ENCODE peak calls at places on chromosomes 12 and 14, in seven cellular contexts. One of them, this sample, is unnamed.

GRCh38 chr12:48388430-48388829 is 37.7 kb upstream of the ZNF641 start:
- DNase-seq in GM13976: no peak
- DNase-seq in activated CD8-positive, alpha-beta T cell treated with anti-CD3 and anti-CD28 coated beads for 36 hours: no peak
- DNase-seq in MCF 10A: peak; percentile 22
- DNase-seq in psoas muscle: no peak
- DNase-seq in GM12865: no peak
- DNase-seq in CD14-positive monocyte: no peak
- DNase-seq in this sample: no peak

GRCh38 chr14:92651106-92651792 is 97.2 kb downstream of the LGMN start:
- DNase-seq in GM13976: peak; percentile 91
- DNase-seq in activated CD8-positive, alpha-beta T cell treated with anti-CD3 and anti-CD28 coated beads for 36 hours: peak; percentile 94
- DNase-seq in MCF 10A: no peak
- DNase-seq in psoas muscle: no peak
- DNase-seq in GM12865: peak; percentile 90
- DNase-seq in CD14-positive monocyte: peak; percentile 92
- DNase-seq in this sample: peak; percentile 88

GRCh38 chr14:23066855-23067744 is 9.8 kb upstream of the CDH24 start:
- DNase-seq in GM13976: peak; percentile 9
- DNase-seq in activated CD8-positive, alpha-beta T cell treated with anti-CD3 and anti-CD28 coated beads for 36 hours: no peak
- DNase-seq in MCF 10A: no peak
- DNase-seq in psoas muscle: no peak
- DNase-seq in GM12865: no peak
- DNase-seq in CD14-positive monocyte: no peak
- DNase-seq in this sample: no peak

GRCh38 chr12:42673535-42673934 is 84.0 kb upstream of the PRICKLE1 start:
- DNase-seq in GM13976: no peak
- DNase-seq in activated CD8-positive, alpha-beta T cell treated with anti-CD3 and anti-CD28 coated beads for 36 hours: no peak
- DNase-seq in MCF 10A: no peak
- DNase-seq in psoas muscle: no peak
- DNase-seq in GM12865: no peak
- DNase-seq in CD14-positive monocyte: no peak
- DNase-seq in this sample: no peak

GRCh38 chr14:93972618-93973205 is 3.7 kb downstream of the ASB2 start:
- DNase-seq in GM13976: no peak
- DNase-seq in activated CD8-positive, alpha-beta T cell treated with anti-CD3 and anti-CD28 coated beads for 36 hours: peak; percentile 57
- DNase-seq in MCF 10A: no peak
- DNase-seq in psoas muscle: no peak
- DNase-seq in GM12865: no peak
- DNase-seq in CD14-positive monocyte: no peak
- DNase-seq in this sample: no peak

GRCh38 chr12:6551063-6551461 is 4.8 kb downstream of the IFFO1 start:
- DNase-seq in GM13976: no peak
- DNase-seq in activated CD8-positive, alpha-beta T cell treated with anti-CD3 and anti-CD28 coated beads for 36 hours: no peak
- DNase-seq in MCF 10A: no peak
- DNase-seq in psoas muscle: peak; percentile 94
- DNase-seq in GM12865: no peak
- DNase-seq in CD14-positive monocyte: no peak
- DNase-seq in this sample: no peak

GRCh38 chr14:80223696-80224465 is 12.6 kb upstream of the DIO2 start:
- DNase-seq in GM13976: no peak
- DNase-seq in activated CD8-positive, alpha-beta T cell treated with anti-CD3 and anti-CD28 coated beads for 36 hours: no peak
- DNase-seq in MCF 10A: no peak
- DNase-seq in psoas muscle: no peak
- DNase-seq in GM12865: no peak
- DNase-seq in CD14-positive monocyte: no peak
- DNase-seq in this sample: no peak

GRCh38 chr12:94245984-94246383 is 97.6 kb downstream of the PLXNC1 start:
- DNase-seq in GM13976: no peak
- DNase-seq in activated CD8-positive, alpha-beta T cell treated with anti-CD3 and anti-CD28 coated beads for 36 hours: no peak
- DNase-seq in MCF 10A: no peak
- DNase-seq in psoas muscle: no peak
- DNase-seq in GM12865: no peak
- DNase-seq in CD14-positive monocyte: no peak
- DNase-seq in this sample: no peak

GRCh38 chr14:99143793-99144192 is 128.2 kb downstream of the BCL11B start:
- DNase-seq in GM13976: no peak
- DNase-seq in activated CD8-positive, alpha-beta T cell treated with anti-CD3 and anti-CD28 coated beads for 36 hours: no peak
- DNase-seq in MCF 10A: no peak
- DNase-seq in psoas muscle: no peak
- DNase-seq in GM12865: no peak
- DNase-seq in CD14-positive monocyte: no peak
- DNase-seq in this sample: no peak

GRCh38 chr12:14664434-14665023 is 31.9 kb downstream of the GUCY2C start:
- DNase-seq in GM13976: peak; percentile 52
- DNase-seq in activated CD8-positive, alpha-beta T cell treated with anti-CD3 and anti-CD28 coated beads for 36 hours: peak; percentile 57
- DNase-seq in MCF 10A: peak; percentile 53
- DNase-seq in psoas muscle: no peak
- DNase-seq in GM12865: peak; percentile 62
- DNase-seq in CD14-positive monocyte: no peak
- DNase-seq in this sample: peak; percentile 50

GRCh38 chr12:1660304-1661187 is 30.3 kb upstream of the ADIPOR2 start:
- DNase-seq in GM13976: no peak
- DNase-seq in activated CD8-positive, alpha-beta T cell treated with anti-CD3 and anti-CD28 coated beads for 36 hours: peak; percentile 70
- DNase-seq in MCF 10A: peak; percentile 93
- DNase-seq in psoas muscle: peak; percentile 66
- DNase-seq in GM12865: peak; percentile 12
- DNase-seq in CD14-positive monocyte: no peak
- DNase-seq in this sample: no peak

GRCh38 chr12:48777501-48778400 is 11.1 kb downstream of the ADCY6 start:
- DNase-seq in GM13976: no peak
- DNase-seq in activated CD8-positive, alpha-beta T cell treated with anti-CD3 and anti-CD28 coated beads for 36 hours: no peak
- DNase-seq in MCF 10A: no peak
- DNase-seq in psoas muscle: no peak
- DNase-seq in GM12865: no peak
- DNase-seq in CD14-positive monocyte: no peak
- DNase-seq in this sample: no peak

GRCh38 chr12:106971065-106971464 is 15.4 kb downstream of the TMEM263 start:
- DNase-seq in GM13976: no peak
- DNase-seq in activated CD8-positive, alpha-beta T cell treated with anti-CD3 and anti-CD28 coated beads for 36 hours: no peak
- DNase-seq in MCF 10A: no peak
- DNase-seq in psoas muscle: no peak
- DNase-seq in GM12865: no peak
- DNase-seq in CD14-positive monocyte: no peak
- DNase-seq in this sample: no peak

GRCh38 chr12:78966926-78967325 is 102.4 kb downstream of the SYT1 start:
- DNase-seq in GM13976: no peak
- DNase-seq in activated CD8-positive, alpha-beta T cell treated with anti-CD3 and anti-CD28 coated beads for 36 hours: no peak
- DNase-seq in MCF 10A: no peak
- DNase-seq in psoas muscle: no peak
- DNase-seq in GM12865: no peak
- DNase-seq in CD14-positive monocyte: no peak
- DNase-seq in this sample: no peak

GRCh38 chr12:42648061-42648460 is 58.5 kb upstream of the PRICKLE1 start:
- DNase-seq in GM13976: no peak
- DNase-seq in activated CD8-positive, alpha-beta T cell treated with anti-CD3 and anti-CD28 coated beads for 36 hours: no peak
- DNase-seq in MCF 10A: no peak
- DNase-seq in psoas muscle: no peak
- DNase-seq in GM12865: no peak
- DNase-seq in CD14-positive monocyte: no peak
- DNase-seq in this sample: no peak

GRCh38 chr12:14769837-14770494 is 33.3 kb downstream of the WBP11 start:
- DNase-seq in GM13976: peak; percentile 77
- DNase-seq in activated CD8-positive, alpha-beta T cell treated with anti-CD3 and anti-CD28 coated beads for 36 hours: peak; percentile 94
- DNase-seq in MCF 10A: peak; percentile 81
- DNase-seq in psoas muscle: peak; percentile 91
- DNase-seq in GM12865: peak; percentile 97
- DNase-seq in CD14-positive monocyte: peak; percentile 81
- DNase-seq in this sample: peak; percentile 74

GRCh38 chr14:55333785-55334485 is 62.7 kb downstream of the FBXO34 start:
- DNase-seq in GM13976: no peak
- DNase-seq in activated CD8-positive, alpha-beta T cell treated with anti-CD3 and anti-CD28 coated beads for 36 hours: peak; percentile 35
- DNase-seq in MCF 10A: no peak
- DNase-seq in psoas muscle: no peak
- DNase-seq in GM12865: peak; percentile 48
- DNase-seq in CD14-positive monocyte: no peak
- DNase-seq in this sample: no peak

GRCh38 chr14:75279153-75279738 is 618 bp downstream of the FOS start:
- DNase-seq in GM13976: peak; percentile 53
- DNase-seq in activated CD8-positive, alpha-beta T cell treated with anti-CD3 and anti-CD28 coated beads for 36 hours: peak; percentile 80
- DNase-seq in MCF 10A: no peak
- DNase-seq in psoas muscle: peak; percentile 84
- DNase-seq in GM12865: peak; percentile 15
- DNase-seq in CD14-positive monocyte: no peak
- DNase-seq in this sample: peak; percentile 33

GRCh38 chr12:48966177-48966890 is 5.2 kb downstream of the WNT10B start:
- DNase-seq in GM13976: no peak
- DNase-seq in activated CD8-positive, alpha-beta T cell treated with anti-CD3 and anti-CD28 coated beads for 36 hours: no peak
- DNase-seq in MCF 10A: no peak
- DNase-seq in psoas muscle: no peak
- DNase-seq in GM12865: no peak
- DNase-seq in CD14-positive monocyte: no peak
- DNase-seq in this sample: peak; percentile 49

GRCh38 chr12:111942557-111942956 is 70.4 kb downstream of the TMEM116 start:
- DNase-seq in GM13976: no peak
- DNase-seq in activated CD8-positive, alpha-beta T cell treated with anti-CD3 and anti-CD28 coated beads for 36 hours: peak; percentile 11
- DNase-seq in MCF 10A: peak; percentile 50
- DNase-seq in psoas muscle: no peak
- DNase-seq in GM12865: no peak
- DNase-seq in CD14-positive monocyte: no peak
- DNase-seq in this sample: no peak

GRCh38 chr14:103102689-103103260 is 8.2 kb downstream of the EXOC3L4 start:
- DNase-seq in GM13976: no peak
- DNase-seq in activated CD8-positive, alpha-beta T cell treated with anti-CD3 and anti-CD28 coated beads for 36 hours: no peak
- DNase-seq in MCF 10A: no peak
- DNase-seq in psoas muscle: no peak
- DNase-seq in GM12865: no peak
- DNase-seq in CD14-positive monocyte: no peak
- DNase-seq in this sample: no peak

GRCh38 chr14:103103461-103104388 is 9.2 kb downstream of the EXOC3L4 start:
- DNase-seq in GM13976: no peak
- DNase-seq in activated CD8-positive, alpha-beta T cell treated with anti-CD3 and anti-CD28 coated beads for 36 hours: no peak
- DNase-seq in MCF 10A: peak; percentile 66
- DNase-seq in psoas muscle: peak; percentile 77
- DNase-seq in GM12865: peak; percentile 42
- DNase-seq in CD14-positive monocyte: no peak
- DNase-seq in this sample: no peak

GRCh38 chr14:103105580-103106168 is 11.1 kb downstream of the EXOC3L4 start:
- DNase-seq in GM13976: peak; percentile 63
- DNase-seq in activated CD8-positive, alpha-beta T cell treated with anti-CD3 and anti-CD28 coated beads for 36 hours: peak; percentile 39
- DNase-seq in MCF 10A: no peak
- DNase-seq in psoas muscle: no peak
- DNase-seq in GM12865: peak; percentile 63
- DNase-seq in CD14-positive monocyte: no peak
- DNase-seq in this sample: no peak

GRCh38 chr14:103104389-103104653 is 9.8 kb downstream of the EXOC3L4 start:
- DNase-seq in GM13976: no peak
- DNase-seq in activated CD8-positive, alpha-beta T cell treated with anti-CD3 and anti-CD28 coated beads for 36 hours: no peak
- DNase-seq in MCF 10A: no peak
- DNase-seq in psoas muscle: no peak
- DNase-seq in GM12865: no peak
- DNase-seq in CD14-positive monocyte: no peak
- DNase-seq in this sample: no peak

DNA sequence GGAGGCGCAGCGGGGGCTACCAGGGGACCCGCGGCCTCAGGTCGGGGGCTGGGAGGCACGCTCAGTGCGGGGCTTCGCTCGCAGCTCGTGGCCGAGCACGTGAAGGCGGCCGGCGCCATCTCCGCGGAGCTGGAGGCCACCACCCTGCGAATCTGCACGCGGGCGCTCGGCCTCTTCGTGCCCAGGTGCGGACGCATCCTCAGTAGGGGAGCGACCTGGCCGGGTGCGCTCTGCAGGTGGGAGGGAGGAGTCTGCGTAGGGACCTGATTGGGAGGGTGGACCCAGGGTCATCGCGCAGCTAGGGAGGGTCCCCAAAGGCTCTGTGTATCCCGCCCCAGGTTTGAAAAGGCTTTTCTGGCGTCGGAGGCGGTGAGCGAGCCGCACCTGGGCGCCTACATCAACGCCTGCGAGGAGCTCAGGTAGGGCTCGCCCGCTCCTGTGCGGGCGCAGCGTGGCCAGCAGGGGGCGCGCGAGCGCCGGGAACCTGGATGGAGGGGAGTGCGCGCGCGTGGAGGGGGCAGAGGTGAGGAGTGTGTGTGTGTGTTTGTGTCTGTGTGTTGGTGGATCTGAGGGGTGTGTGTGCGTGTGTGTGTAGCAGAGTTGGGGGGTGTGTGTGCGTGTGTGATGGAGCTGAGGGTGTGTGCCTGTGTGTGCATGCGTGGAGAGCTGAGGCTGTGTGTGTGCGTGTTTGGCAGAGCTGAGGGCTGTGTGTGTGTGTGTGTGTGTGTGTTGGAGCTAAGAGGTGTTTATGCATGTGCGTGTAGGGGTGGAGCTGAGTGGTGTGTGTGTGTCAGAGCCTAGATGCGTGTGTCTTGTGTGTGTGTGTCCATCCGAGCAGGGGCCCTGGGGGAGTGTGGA is 10.4 kb downstream of the EXOC3L4 start:
- DNase-seq in GM13976: peak; percentile 89
- DNase-seq in activated CD8-positive, alpha-beta T cell treated with anti-CD3 and anti-CD28 coated beads for 36 hours: peak; percentile 74
- DNase-seq in MCF 10A: peak; percentile 59
- DNase-seq in psoas muscle: peak; percentile 86
- DNase-seq in GM12865: peak; percentile 66
- DNase-seq in CD14-positive monocyte: no peak
- DNase-seq in this sample: peak; percentile 84
- TF ChIP-seq CTCF in GM13976: peak; percentile 98
- TF ChIP-seq CTCF in activated CD8-positive, alpha-beta T cell treated with anti-CD3 and anti-CD28 coated beads for 36 hours: peak; percentile 87
- TF ChIP-seq CTCF in MCF 10A: peak; percentile 94
- TF ChIP-seq CTCF in psoas muscle: peak; percentile 92
- TF ChIP-seq CTCF in GM12865: peak; percentile 97
- TF ChIP-seq CTCF in CD14-positive monocyte: peak; percentile 86
- TF ChIP-seq CTCF in this sample: peak; percentile 99

GRCh38 chr12:40203060-40203430 is 21.8 kb upstream of the LRRK2 start:
- DNase-seq in GM13976: no peak
- DNase-seq in activated CD8-positive, alpha-beta T cell treated with anti-CD3 and anti-CD28 coated beads for 36 hours: no peak
- DNase-seq in MCF 10A: no peak
- DNase-seq in psoas muscle: no peak
- DNase-seq in GM12865: no peak
- DNase-seq in CD14-positive monocyte: no peak
- DNase-seq in this sample: no peak
- TF ChIP-seq CTCF in GM13976: no peak
- TF ChIP-seq CTCF in activated CD8-positive, alpha-beta T cell treated with anti-CD3 and anti-CD28 coated beads for 36 hours: no peak
- TF ChIP-seq CTCF in MCF 10A: no peak
- TF ChIP-seq CTCF in psoas muscle: no peak
- TF ChIP-seq CTCF in GM12865: no peak
- TF ChIP-seq CTCF in CD14-positive monocyte: no peak
- TF ChIP-seq CTCF in this sample: no peak

GRCh38 chr14:67137744-67138371 is 51.4 kb upstream of the GARIN2 start:
- DNase-seq in GM13976: peak; percentile 22
- DNase-seq in activated CD8-positive, alpha-beta T cell treated with anti-CD3 and anti-CD28 coated beads for 36 hours: no peak
- DNase-seq in MCF 10A: peak; percentile 20
- DNase-seq in psoas muscle: no peak
- DNase-seq in GM12865: peak; percentile 25
- DNase-seq in CD14-positive monocyte: no peak
- DNase-seq in this sample: peak; percentile 25
- TF ChIP-seq CTCF in GM13976: peak; percentile 17
- TF ChIP-seq CTCF in activated CD8-positive, alpha-beta T cell treated with anti-CD3 and anti-CD28 coated beads for 36 hours: peak; percentile 65
- TF ChIP-seq CTCF in MCF 10A: peak; percentile 39
- TF ChIP-seq CTCF in psoas muscle: peak; percentile 19
- TF ChIP-seq CTCF in GM12865: peak; percentile 41
- TF ChIP-seq CTCF in CD14-positive monocyte: peak; percentile 40
- TF ChIP-seq CTCF in this sample: peak; percentile 10

DNA sequence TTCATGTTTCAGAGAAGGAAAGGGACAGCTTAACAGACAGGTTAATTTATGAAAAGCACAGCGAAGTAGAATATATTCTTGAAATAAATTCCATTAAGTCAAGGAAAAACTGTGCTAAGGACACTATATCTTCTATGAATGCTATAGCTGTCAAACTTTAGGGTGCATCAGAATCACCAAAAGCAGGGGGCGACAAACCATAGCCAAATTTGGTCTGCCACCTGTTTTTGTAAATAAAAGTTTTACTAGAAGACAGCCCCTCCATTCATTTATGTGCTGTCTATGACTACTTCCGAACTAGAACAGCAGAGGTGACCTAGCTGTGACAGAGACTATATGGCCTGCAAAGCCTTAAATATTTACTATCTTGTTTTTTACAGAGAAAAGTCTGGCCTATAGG is 25.9 kb downstream of the PPP4R3A start:
- DNase-seq in GM13976: no peak
- DNase-seq in activated CD8-positive, alpha-beta T cell treated with anti-CD3 and anti-CD28 coated beads for 36 hours: peak; percentile 38
- DNase-seq in MCF 10A: peak; percentile 4
- DNase-seq in psoas muscle: no peak
- DNase-seq in GM12865: peak; percentile 15
- DNase-seq in CD14-positive monocyte: no peak
- DNase-seq in this sample: no peak
- TF ChIP-seq CTCF in GM13976: no peak
- TF ChIP-seq CTCF in activated CD8-positive, alpha-beta T cell treated with anti-CD3 and anti-CD28 coated beads for 36 hours: peak; percentile 37
- TF ChIP-seq CTCF in MCF 10A: peak; percentile 9
- TF ChIP-seq CTCF in psoas muscle: no peak
- TF ChIP-seq CTCF in GM12865: peak; percentile 6
- TF ChIP-seq CTCF in CD14-positive monocyte: peak; percentile 23
- TF ChIP-seq CTCF in this sample: no peak